ENCODE peak calls at places on chromosome 3, in seven cellular contexts. I, S, J, V, A, D and C are unnamed samples.

GRCh38 chr3:51471775-51472652 is 27.8 kb downstream of the DCAF1 start:
- DNase-seq in V (no peak), D (no peak), I (no peak), S (no peak), J (no peak), A (no peak), C (no peak)

GRCh38 chr3:129343643-129344360 is 65.1 kb downstream of the HMCES start:
- DNase-seq in S (no peak), J (no peak), A (no peak), I (no peak), D (peak), V (no peak), C (no peak)

GRCh38 chr3:27885641-27886040 is 163.5 kb upstream of the EOMES start:
- DNase-seq in J (no peak), A (no peak), D (no peak), I (no peak), S (no peak), V (no peak), C (no peak)

GRCh38 chr3:129389572-129389937 is 38.9 kb downstream of the EFCAB12 start:
- DNase-seq in J (no peak), A (no peak), D (no peak), I (no peak), V (no peak), S (no peak), C (no peak)

GRCh38 chr3:37935756-37936666 is 54.6 kb upstream of the VILL start:
- DNase-seq in S (no peak), V (peak), D (peak), J (peak), A (no peak), I (no peak), C (no peak)

GRCh38 chr3:14801031-14801430 is 17.7 kb upstream of the FGD5 start:
- DNase-seq in A (no peak), V (no peak), J (no peak), D (no peak), I (no peak), S (no peak), C (no peak)

GRCh38 chr3:71055602-71056001 is 527.9 kb downstream of the FOXP1 start:
- DNase-seq in S (no peak), D (no peak), V (no peak), A (no peak), J (no peak), I (no peak), C (no peak)

GRCh38 chr3:61186030-61186429 is 65.2 kb downstream of the FHIT start:
- DNase-seq in A (no peak), I (no peak), D (no peak), V (no peak), S (no peak), J (no peak), C (no peak)

GRCh38 chr3:114627760-114628159 is 333.9 kb downstream of the TIGIT start:
- DNase-seq in S (no peak), D (no peak), J (no peak), A (no peak), V (no peak), I (no peak), C (no peak)

GRCh38 chr3:161295325-161295724 is 74.2 kb downstream of the NMD3 start:
- DNase-seq in D (no peak), I (no peak), A (no peak), J (peak), V (no peak), S (no peak), C (no peak)

GRCh38 chr3:124315215-124316033 is 323.5 kb upstream of the ROPN1 start:
- DNase-seq in J (peak), V (no peak), D (peak), A (no peak), S (no peak), I (no peak), C (no peak)

GRCh38 chr3:108021533-108021932 is 69.3 kb downstream of the CD47 start:
- DNase-seq in I (no peak), S (no peak), A (no peak), J (no peak), V (no peak), D (no peak), C (no peak)

GRCh38 chr3:79521221-79521848 is 246.5 kb downstream of the ROBO1 start:
- DNase-seq in D (peak), A (no peak), J (no peak), I (peak), S (peak), V (no peak), C (no peak)

GRCh38 chr3:31908391-31909097 is 72.5 kb downstream of the OSBPL10 start:
- DNase-seq in I (no peak), D (peak), S (no peak), J (no peak), V (peak), A (no peak), C (no peak)

GRCh38 chr3:79341961-79342360 is 425.8 kb downstream of the ROBO1 start:
- DNase-seq in V (no peak), I (no peak), A (no peak), S (no peak), D (no peak), J (no peak), C (no peak)

GRCh38 chr3:135134717-135135116 is 339.7 kb downstream of the EPHB1 start:
- DNase-seq in V (no peak), S (no peak), D (no peak), J (no peak), I (no peak), A (no peak), C (no peak)

GRCh38 chr3:116340680-116341216 is 104.5 kb downstream of the LSAMP start:
- DNase-seq in I (no peak), D (no peak), V (no peak), A (no peak), S (no peak), J (no peak), C (no peak)

GRCh38 chr3:33145901-33146580 is 32.2 kb downstream of the CRTAP start:
- DNase-seq in S (no peak), V (no peak), A (no peak), I (peak), J (no peak), D (no peak), C (no peak)

GRCh38 chr3:169342652-169343051 is 320.9 kb downstream of the MECOM start:
- DNase-seq in J (no peak), A (no peak), V (no peak), D (no peak), I (no peak), S (no peak), C (no peak)

GRCh38 chr3:53158700-53159414 is 2.2 kb upstream of the PRKCD start:
- DNase-seq in S (no peak), I (no peak), J (no peak), V (no peak), A (no peak), D (no peak), C (no peak)

GRCh38 chr3:187063286-187064081 is 75.8 kb downstream of the RPL39L start:
- DNase-seq in J (no peak), V (no peak), D (no peak), I (no peak), A (no peak), S (no peak), C (no peak)

GRCh38 chr3:48614044-48614443 is 4.6 kb upstream of the UQCRC1 start:
- DNase-seq in D (no peak), J (no peak), S (no peak), A (no peak), I (no peak), V (no peak), C (no peak)

GRCh38 chr3:61666032-61666431 is 104.7 kb downstream of the PTPRG start:
- DNase-seq in S (no peak), V (no peak), D (no peak), I (no peak), A (no peak), J (no peak), C (no peak)

GRCh38 chr3:23633261-23633960 is 172.3 kb upstream of the UBE2E1 start:
- DNase-seq in J (no peak), D (no peak), V (no peak), I (no peak), A (no peak), S (no peak), C (no peak)

GRCh38 chr3:177284383-177284881 is 87.2 kb upstream of the TBL1XR1 start:
- DNase-seq in V (peak), S (peak), I (peak), A (no peak), J (no peak), D (peak), C (no peak)

GRCh38 chr3:5239602-5240001 is 52.1 kb downstream of the EDEM1 start:
- DNase-seq in A (no peak), J (peak), D (no peak), V (no peak), I (no peak), S (no peak), C (no peak)

GRCh38 chr3:101155828-101156227 is 162.6 kb upstream of the ABI3BP start:
- DNase-seq in V (no peak), S (no peak), A (no peak), J (no peak), I (no peak), D (no peak), C (no peak)

GRCh38 chr3:168459229-168459784 is 363.6 kb upstream of the GOLIM4 start:
- DNase-seq in V (no peak), S (no peak), D (no peak), A (no peak), I (no peak), J (no peak), C (no peak)

GRCh38 chr3:16378920-16379319 is 113.9 kb downstream of the OXNAD1 start:
- DNase-seq in S (no peak), I (no peak), V (no peak), J (no peak), A (no peak), D (no peak), C (no peak)

GRCh38 chr3:54232618-54233017 is 110.3 kb downstream of the CACNA2D3 start:
- DNase-seq in S (no peak), V (no peak), D (no peak), I (no peak), J (no peak), A (no peak), C (no peak)

GRCh38 chr3:17841190-17841828 is 98.9 kb upstream of the TBC1D5 start:
- DNase-seq in D (peak), S (peak), J (no peak), V (peak), A (peak), I (peak), C (peak)

GRCh38 chr3:129934234-129935123 is 40.0 kb upstream of the TRH start:
- DNase-seq in D (peak), V (peak), J (no peak), S (peak), A (no peak), I (peak), C (no peak)

GRCh38 chr3:157542711-157543485 is 39.7 kb upstream of the VEPH1 start:
- DNase-seq in I (no peak), A (no peak), S (peak), J (no peak), V (peak), D (no peak), C (no peak)